ENCODE peak calls at places on chromosomes 3 and 15, in ten cellular contexts. One of them, this sample, is unnamed.

GRCh38 chr15:60426870-60427528 is 29.2 kb upstream of the ANXA2 start:
- DNase-seq in testis: no peak
- DNase-seq in iPS DF 6.9: no peak
- DNase-seq in A549: no peak
- DNase-seq in neuronal stem cell: no peak
- DNase-seq in tibial artery: no peak
- DNase-seq in brain microvascular endothelial cell: no peak
- DNase-seq in thoracic aorta: no peak
- DNase-seq in adrenal gland: no peak
- DNase-seq in neural progenitor cell: no peak
- DNase-seq in this sample: no peak

GRCh38 chr3:133820129-133820528 is 14.5 kb downstream of the SRPRB start:
- DNase-seq in testis: no peak
- DNase-seq in iPS DF 6.9: no peak
- DNase-seq in A549: no peak
- DNase-seq in neuronal stem cell: no peak
- DNase-seq in tibial artery: no peak
- DNase-seq in brain microvascular endothelial cell: no peak
- DNase-seq in thoracic aorta: no peak
- DNase-seq in adrenal gland: no peak
- DNase-seq in neural progenitor cell: no peak
- DNase-seq in this sample: no peak

GRCh38 chr3:98518816-98519215 is 3.9 kb downstream of the CLDND1 start:
- DNase-seq in testis: no peak
- DNase-seq in iPS DF 6.9: no peak
- DNase-seq in A549: no peak
- DNase-seq in neuronal stem cell: no peak
- DNase-seq in tibial artery: no peak
- DNase-seq in brain microvascular endothelial cell: no peak
- DNase-seq in thoracic aorta: no peak
- DNase-seq in adrenal gland: no peak
- DNase-seq in neural progenitor cell: no peak
- DNase-seq in this sample: no peak

GRCh38 chr15:75228787-75229186 is 27.1 kb downstream of the C15orf39 start:
- DNase-seq in testis: no peak
- DNase-seq in iPS DF 6.9: no peak
- DNase-seq in A549: no peak
- DNase-seq in neuronal stem cell: no peak
- DNase-seq in tibial artery: no peak
- DNase-seq in brain microvascular endothelial cell: no peak
- DNase-seq in thoracic aorta: no peak
- DNase-seq in adrenal gland: no peak
- DNase-seq in neural progenitor cell: no peak
- DNase-seq in this sample: no peak

GRCh38 chr3:161999846-162000245 is 503.2 kb downstream of the OTOL1 start:
- DNase-seq in testis: no peak
- DNase-seq in iPS DF 6.9: no peak
- DNase-seq in A549: no peak
- DNase-seq in neuronal stem cell: no peak
- DNase-seq in tibial artery: no peak
- DNase-seq in brain microvascular endothelial cell: no peak
- DNase-seq in thoracic aorta: no peak
- DNase-seq in adrenal gland: no peak
- DNase-seq in neural progenitor cell: no peak
- DNase-seq in this sample: no peak

GRCh38 chr3:135992072-135992471 is 26.5 kb downstream of the PPP2R3A start:
- DNase-seq in testis: no peak
- DNase-seq in iPS DF 6.9: no peak
- DNase-seq in A549: no peak
- DNase-seq in neuronal stem cell: no peak
- DNase-seq in tibial artery: no peak
- DNase-seq in brain microvascular endothelial cell: peak; percentile 79
- DNase-seq in thoracic aorta: peak; percentile 8
- DNase-seq in adrenal gland: peak; percentile 16
- DNase-seq in neural progenitor cell: no peak
- DNase-seq in this sample: peak; percentile 44

GRCh38 chr3:45110185-45110833 is 35.9 kb downstream of the CDCP1 start:
- DNase-seq in testis: no peak
- DNase-seq in iPS DF 6.9: no peak
- DNase-seq in A549: no peak
- DNase-seq in neuronal stem cell: no peak
- DNase-seq in tibial artery: no peak
- DNase-seq in brain microvascular endothelial cell: no peak
- DNase-seq in thoracic aorta: no peak
- DNase-seq in adrenal gland: no peak
- DNase-seq in neural progenitor cell: no peak
- DNase-seq in this sample: no peak

GRCh38 chr15:71295242-71296031 is 180.2 kb downstream of the THSD4 start:
- DNase-seq in testis: no peak
- DNase-seq in iPS DF 6.9: no peak
- DNase-seq in A549: peak; percentile 99
- DNase-seq in neuronal stem cell: no peak
- DNase-seq in tibial artery: no peak
- DNase-seq in brain microvascular endothelial cell: peak; percentile 98
- DNase-seq in thoracic aorta: no peak
- DNase-seq in adrenal gland: peak; percentile 26
- DNase-seq in neural progenitor cell: no peak
- DNase-seq in this sample: peak; percentile 99

GRCh38 chr3:115478359-115478758 is 145.0 kb upstream of the GAP43 start:
- DNase-seq in testis: no peak
- DNase-seq in iPS DF 6.9: no peak
- DNase-seq in A549: no peak
- DNase-seq in neuronal stem cell: no peak
- DNase-seq in tibial artery: no peak
- DNase-seq in brain microvascular endothelial cell: no peak
- DNase-seq in thoracic aorta: no peak
- DNase-seq in adrenal gland: no peak
- DNase-seq in neural progenitor cell: no peak
- DNase-seq in this sample: no peak

DNA sequence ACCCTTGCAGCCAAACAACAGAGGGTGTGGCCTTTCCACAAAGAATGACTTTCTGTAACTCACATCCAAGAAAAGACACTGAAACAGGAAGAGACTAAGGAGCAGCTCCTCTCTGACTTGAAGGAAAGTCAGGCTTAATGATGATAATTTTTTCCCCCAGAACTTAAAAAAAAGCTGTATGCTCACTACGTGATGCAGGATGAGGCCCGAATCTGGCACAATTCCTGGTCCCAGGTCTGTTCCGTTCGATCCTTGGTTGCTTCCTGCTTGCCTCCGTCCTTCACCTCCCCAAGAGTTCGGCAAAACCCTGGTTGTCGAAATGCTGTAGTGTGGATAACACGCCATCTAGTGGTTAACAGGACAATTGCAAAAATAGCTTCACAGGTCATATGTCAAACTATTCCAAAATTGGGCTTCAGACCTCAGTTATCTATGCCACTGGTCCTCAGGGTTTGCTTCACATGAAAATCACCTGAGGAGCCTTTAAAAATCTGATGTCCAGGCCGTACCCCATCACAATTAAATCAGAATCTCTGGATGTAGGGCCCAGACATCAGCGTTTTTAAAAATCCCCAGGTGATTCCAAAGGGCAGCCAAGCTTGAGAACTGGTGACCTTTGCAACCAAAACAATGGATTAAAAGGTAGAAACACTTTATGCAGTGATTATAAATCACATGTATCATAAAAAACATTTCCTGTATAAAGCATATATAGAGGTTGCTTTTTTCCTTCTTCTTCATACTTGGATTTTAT is 28.1 kb upstream of the SYNM start:
- DNase-seq in testis: peak; percentile 76
- DNase-seq in iPS DF 6.9: peak; percentile 55
- DNase-seq in A549: peak; percentile 91
- DNase-seq in neuronal stem cell: peak; percentile 69
- DNase-seq in tibial artery: peak; percentile 73
- DNase-seq in brain microvascular endothelial cell: peak; percentile 70
- DNase-seq in thoracic aorta: no peak
- DNase-seq in adrenal gland: peak; percentile 84
- DNase-seq in neural progenitor cell: peak; percentile 83
- DNase-seq in this sample: peak; percentile 43
- H3K4me3 ChIP-seq in testis: no peak overlapping the region
- H3K4me3 ChIP-seq in iPS DF 6.9: no peak overlapping the region
- H3K4me3 ChIP-seq in A549: peak overlapping the region; percentile 8
- H3K4me3 ChIP-seq in neuronal stem cell: peak overlapping the region; percentile 29
- H3K4me3 ChIP-seq in tibial artery: peak overlapping the region; percentile 36
- H3K4me3 ChIP-seq in brain microvascular endothelial cell: peak overlapping the region; percentile 39
- H3K4me3 ChIP-seq in thoracic aorta: peak overlapping the region; percentile 63
- H3K4me3 ChIP-seq in adrenal gland: no peak overlapping the region
- H3K4me3 ChIP-seq in neural progenitor cell: peak overlapping the region; percentile 33
- H3K4me3 ChIP-seq in this sample: peak overlapping the region; percentile 27

GRCh38 chr3:177557561-177557960 is 360.3 kb upstream of the TBL1XR1 start:
- DNase-seq in testis: no peak
- DNase-seq in iPS DF 6.9: no peak
- DNase-seq in A549: no peak
- DNase-seq in neuronal stem cell: no peak
- DNase-seq in tibial artery: no peak
- DNase-seq in brain microvascular endothelial cell: no peak
- DNase-seq in thoracic aorta: no peak
- DNase-seq in adrenal gland: no peak
- DNase-seq in neural progenitor cell: no peak
- DNase-seq in this sample: no peak

GRCh38 chr3:177552051-177552450 is 354.8 kb upstream of the TBL1XR1 start:
- DNase-seq in testis: no peak
- DNase-seq in iPS DF 6.9: no peak
- DNase-seq in A549: no peak
- DNase-seq in neuronal stem cell: no peak
- DNase-seq in tibial artery: no peak
- DNase-seq in brain microvascular endothelial cell: no peak
- DNase-seq in thoracic aorta: no peak
- DNase-seq in adrenal gland: no peak
- DNase-seq in neural progenitor cell: no peak
- DNase-seq in this sample: no peak

GRCh38 chr3:177553012-177553411 is 355.7 kb upstream of the TBL1XR1 start:
- DNase-seq in testis: no peak
- DNase-seq in iPS DF 6.9: no peak
- DNase-seq in A549: no peak
- DNase-seq in neuronal stem cell: no peak
- DNase-seq in tibial artery: no peak
- DNase-seq in brain microvascular endothelial cell: no peak
- DNase-seq in thoracic aorta: no peak
- DNase-seq in adrenal gland: no peak
- DNase-seq in neural progenitor cell: no peak
- DNase-seq in this sample: no peak

GRCh38 chr3:177553586-177553985 is 356.3 kb upstream of the TBL1XR1 start:
- DNase-seq in testis: no peak
- DNase-seq in iPS DF 6.9: no peak
- DNase-seq in A549: no peak
- DNase-seq in neuronal stem cell: no peak
- DNase-seq in tibial artery: peak; percentile 70
- DNase-seq in brain microvascular endothelial cell: no peak
- DNase-seq in thoracic aorta: no peak
- DNase-seq in adrenal gland: no peak
- DNase-seq in neural progenitor cell: no peak
- DNase-seq in this sample: no peak

DNA sequence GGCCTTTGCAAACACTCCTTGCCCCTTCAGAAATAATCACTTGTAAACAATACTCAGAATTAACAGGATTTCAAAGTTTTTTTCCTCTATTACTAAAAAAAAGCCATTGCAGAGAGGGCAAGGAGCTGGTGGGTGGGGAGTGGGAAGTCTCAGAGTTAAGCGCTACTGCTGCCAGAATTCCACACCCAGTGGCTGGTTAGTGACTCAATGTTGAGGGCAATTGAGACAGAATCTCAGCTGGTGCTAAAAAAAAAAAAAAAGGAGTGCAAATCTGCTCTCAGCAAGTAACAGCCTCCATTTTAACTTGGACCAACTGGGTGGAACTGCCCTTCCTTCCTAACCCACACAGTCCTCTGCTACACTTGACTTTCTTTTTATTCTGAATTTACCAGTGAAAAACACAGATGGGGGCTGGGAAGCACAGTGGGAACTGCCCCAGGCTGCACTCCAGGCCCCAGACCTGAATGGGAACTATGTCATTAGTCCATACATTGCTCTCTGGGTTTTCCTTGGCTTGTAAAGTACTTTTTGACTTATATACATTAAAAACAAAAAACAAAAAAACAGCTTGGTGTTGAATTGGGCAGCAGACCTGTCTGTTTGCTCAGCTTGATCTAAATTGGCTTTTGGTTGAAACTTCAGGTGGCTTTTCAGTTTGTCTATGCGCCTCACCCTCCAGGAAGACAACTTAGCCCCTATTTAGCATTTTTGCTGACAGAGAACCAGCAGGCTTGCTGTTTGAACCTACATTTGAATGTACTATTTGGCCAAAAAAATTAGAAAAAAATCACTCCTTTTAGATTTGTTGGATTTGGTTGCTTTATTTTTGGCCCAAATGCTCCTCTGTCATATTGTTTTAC is 357.8 kb upstream of the TBL1XR1 start:
- DNase-seq in testis: no peak
- DNase-seq in iPS DF 6.9: no peak
- DNase-seq in A549: no peak
- DNase-seq in neuronal stem cell: no peak
- DNase-seq in tibial artery: no peak
- DNase-seq in brain microvascular endothelial cell: peak; percentile 49
- DNase-seq in thoracic aorta: no peak
- DNase-seq in adrenal gland: no peak
- DNase-seq in neural progenitor cell: no peak
- DNase-seq in this sample: peak; percentile 51
- H3K4me3 ChIP-seq in testis: no peak overlapping the region
- H3K4me3 ChIP-seq in iPS DF 6.9: no peak overlapping the region
- H3K4me3 ChIP-seq in A549: no peak overlapping the region
- H3K4me3 ChIP-seq in neuronal stem cell: no peak overlapping the region
- H3K4me3 ChIP-seq in tibial artery: no peak overlapping the region
- H3K4me3 ChIP-seq in brain microvascular endothelial cell: no peak overlapping the region
- H3K4me3 ChIP-seq in thoracic aorta: no peak overlapping the region
- H3K4me3 ChIP-seq in adrenal gland: no peak overlapping the region
- H3K4me3 ChIP-seq in neural progenitor cell: no peak overlapping the region
- H3K4me3 ChIP-seq in this sample: no peak overlapping the region

GRCh38 chr3:186287723-186288122 is 74.3 kb downstream of the DGKG start:
- DNase-seq in testis: no peak
- DNase-seq in iPS DF 6.9: no peak
- DNase-seq in A549: no peak
- DNase-seq in neuronal stem cell: no peak
- DNase-seq in tibial artery: no peak
- DNase-seq in brain microvascular endothelial cell: peak; percentile 85
- DNase-seq in thoracic aorta: no peak
- DNase-seq in adrenal gland: no peak
- DNase-seq in neural progenitor cell: no peak
- DNase-seq in this sample: peak; percentile 87
- H3K4me3 ChIP-seq in testis: no peak overlapping the region
- H3K4me3 ChIP-seq in iPS DF 6.9: no peak overlapping the region
- H3K4me3 ChIP-seq in A549: no peak overlapping the region
- H3K4me3 ChIP-seq in neuronal stem cell: no peak overlapping the region
- H3K4me3 ChIP-seq in tibial artery: no peak overlapping the region
- H3K4me3 ChIP-seq in brain microvascular endothelial cell: no peak overlapping the region
- H3K4me3 ChIP-seq in thoracic aorta: no peak overlapping the region
- H3K4me3 ChIP-seq in adrenal gland: no peak overlapping the region
- H3K4me3 ChIP-seq in neural progenitor cell: no peak overlapping the region
- H3K4me3 ChIP-seq in this sample: no peak overlapping the region

DNA sequence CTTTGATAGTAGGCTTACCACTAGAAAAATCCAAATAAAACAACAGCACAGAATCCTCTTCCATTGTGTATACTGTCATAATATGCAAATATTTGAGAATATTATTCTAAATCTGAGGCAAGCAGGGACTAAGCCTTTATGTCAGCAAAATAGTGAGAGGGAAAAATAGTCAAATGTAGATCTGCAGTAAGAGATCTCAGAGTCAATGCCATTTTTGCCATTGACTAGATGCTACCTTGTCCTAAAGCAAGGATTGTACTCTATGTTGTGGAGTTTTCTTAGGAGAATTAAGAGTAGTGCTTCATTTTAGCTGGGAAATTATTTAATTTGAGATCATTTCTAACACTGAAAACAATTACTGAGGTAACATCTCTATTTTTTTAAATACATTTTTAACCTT is 50.2 kb downstream of the IQCH start:
- DNase-seq in testis: no peak
- DNase-seq in iPS DF 6.9: no peak
- DNase-seq in A549: no peak
- DNase-seq in neuronal stem cell: no peak
- DNase-seq in tibial artery: no peak
- DNase-seq in brain microvascular endothelial cell: no peak
- DNase-seq in thoracic aorta: no peak
- DNase-seq in adrenal gland: no peak
- DNase-seq in neural progenitor cell: no peak
- DNase-seq in this sample: no peak
- H3K4me3 ChIP-seq in testis: no peak overlapping the region
- H3K4me3 ChIP-seq in iPS DF 6.9: no peak overlapping the region
- H3K4me3 ChIP-seq in A549: no peak overlapping the region
- H3K4me3 ChIP-seq in neuronal stem cell: no peak overlapping the region
- H3K4me3 ChIP-seq in tibial artery: no peak overlapping the region
- H3K4me3 ChIP-seq in brain microvascular endothelial cell: no peak overlapping the region
- H3K4me3 ChIP-seq in thoracic aorta: no peak overlapping the region
- H3K4me3 ChIP-seq in adrenal gland: no peak overlapping the region
- H3K4me3 ChIP-seq in neural progenitor cell: no peak overlapping the region
- H3K4me3 ChIP-seq in this sample: no peak overlapping the region